ENCODE peak calls at places on chromosomes 13 and 19, in seven cellular contexts. G is K562, L is SK-N-SH, F is H1, R is HCT116, K is HepG2, S is GM12878. Y is an unnamed sample.

GRCh38 chr19:13839938-13840750 is 36.8 kb upstream of the NANOS3 start:
- DNase-seq in R (no peak), G (no peak), F (no peak), S (no peak), L (no peak), K (no peak), Y (peak; percentile 64)

GRCh38 chr13:89925107-89925506 is 1422.4 kb upstream of the MIR17HG start:
- DNase-seq in R (peak; percentile 10), G (peak; percentile 41), S (no peak), F (no peak), L (peak; percentile 37), K (peak; percentile 32), Y (peak; percentile 9)

GRCh38 chr13:113936566-113936965 is 37.3 kb downstream of the C13orf46 start:
- DNase-seq in L (no peak), R (no peak), G (no peak), K (no peak), S (no peak), F (no peak), Y (no peak)

GRCh38 chr13:46648166-46648607 is 95.2 kb downstream of the LRCH1 start:
- DNase-seq in S (no peak), L (no peak), R (peak; percentile 8), F (no peak), G (no peak), K (peak; percentile 53), Y (no peak)

GRCh38 chr19:14366529-14366928 is 14.7 kb upstream of the ADGRE5 start:
- DNase-seq in R (peak; percentile 92), S (peak; percentile 98), F (peak; percentile 93), K (peak; percentile 69), L (peak; percentile 51), G (peak; percentile 77), Y (peak; percentile 43)

GRCh38 chr19:7512400-7512851 is 3.5 kb upstream of the ZNF358 start:
- DNase-seq in L (no peak), F (no peak), K (no peak), R (no peak), S (no peak), G (peak; percentile 71), Y (peak; percentile 70)

GRCh38 chr19:29680447-29680846 is 15.2 kb downstream of the PLEKHF1 start:
- DNase-seq in K (no peak), G (no peak), S (no peak), R (no peak), F (no peak), L (no peak), Y (no peak)

GRCh38 chr13:79631260-79631659 is 150.3 kb downstream of the NDFIP2 start:
- DNase-seq in K (no peak), L (no peak), S (no peak), G (no peak), F (no peak), R (peak; percentile 56), Y (peak; percentile 90)

GRCh38 chr19:38143847-38144246 is 80.2 kb downstream of the DPF1 start:
- DNase-seq in F (no peak), R (no peak), L (no peak), K (no peak), S (no peak), G (no peak), Y (no peak)

GRCh38 chr19:5436101-5436947 is 18.9 kb upstream of the ZNRF4 start:
- DNase-seq in S (no peak), K (no peak), G (peak; percentile 99), F (peak; percentile 96), L (peak; percentile 99), R (no peak), Y (peak; percentile 41)

GRCh38 chr19:37997911-37998344 is 90.9 kb downstream of the SIPA1L3 start:
- DNase-seq in F (no peak), L (no peak), G (no peak), S (no peak), K (no peak), R (peak; percentile 91), Y (no peak)

GRCh38 chr13:24159362-24159761 is 1.2 kb upstream of the SPATA13 start:
- DNase-seq in S (no peak), R (no peak), G (no peak), F (no peak), L (no peak), K (no peak), Y (no peak)

GRCh38 chr13:49749852-49750251 is 42.6 kb downstream of the KPNA3 start:
- DNase-seq in S (no peak), F (no peak), R (no peak), L (no peak), K (no peak), G (no peak), Y (no peak)

GRCh38 chr13:20159646-20160345 is 1.1 kb downstream of the GJA3 start:
- DNase-seq in R (no peak), G (no peak), F (no peak), S (no peak), K (no peak), L (no peak), Y (no peak)

GRCh38 chr13:49869514-49869913 is 66.6 kb downstream of the SPRYD7 start:
- DNase-seq in K (peak; percentile 53), F (peak; percentile 55), S (no peak), L (peak; percentile 43), R (no peak), G (peak; percentile 23), Y (no peak)

GRCh38 chr13:112972867-112973576 is 4.0 kb downstream of the MCF2L start:
- DNase-seq in F (no peak), L (no peak), G (no peak), K (no peak), R (no peak), S (no peak), Y (no peak)

GRCh38 chr19:8004723-8005513 is 523 bp downstream of the ELAVL1 start:
- DNase-seq in G (no peak), K (no peak), L (peak; percentile 78), R (no peak), F (no peak), S (no peak), Y (no peak)

GRCh38 chr13:39501711-39502324 is 101.2 kb downstream of the LHFPL6 start:
- DNase-seq in R (no peak), K (no peak), F (no peak), L (no peak), G (no peak), S (no peak), Y (no peak)

GRCh38 chr13:30466358-30466714 is 600 bp upstream of the HMGB1 start:
- DNase-seq in L (no peak), S (no peak), G (no peak), R (no peak), K (no peak), F (no peak), Y (no peak)

DNA sequence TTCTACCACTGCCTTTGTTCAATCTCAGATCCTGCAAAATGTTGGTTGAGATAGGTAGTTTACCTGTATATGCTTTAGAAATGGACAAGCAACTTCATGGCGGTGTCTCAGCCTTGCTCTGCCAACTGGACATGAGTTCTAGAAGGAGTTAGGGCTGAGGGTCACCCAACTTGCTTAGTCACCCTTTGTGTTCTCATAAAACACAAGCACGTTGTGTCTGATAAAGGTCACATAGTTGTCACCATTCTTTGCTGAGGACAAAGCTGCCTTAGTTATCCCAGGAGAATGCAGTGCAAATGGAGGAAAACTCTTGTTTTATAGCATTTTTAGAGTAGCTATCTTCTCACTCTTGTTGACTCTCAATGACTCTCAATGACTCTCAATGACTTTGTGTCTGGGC is 218.4 kb upstream of the TMTC4 start:
- DNase-seq in F (no peak), K (no peak), S (no peak), L (no peak), G (no peak), R (no peak), Y (no peak)
- TF ChIP-seq JUND in F (no peak), K (no peak), S (no peak), L (no peak), G (no peak), R (no peak), Y (no peak)

DNA sequence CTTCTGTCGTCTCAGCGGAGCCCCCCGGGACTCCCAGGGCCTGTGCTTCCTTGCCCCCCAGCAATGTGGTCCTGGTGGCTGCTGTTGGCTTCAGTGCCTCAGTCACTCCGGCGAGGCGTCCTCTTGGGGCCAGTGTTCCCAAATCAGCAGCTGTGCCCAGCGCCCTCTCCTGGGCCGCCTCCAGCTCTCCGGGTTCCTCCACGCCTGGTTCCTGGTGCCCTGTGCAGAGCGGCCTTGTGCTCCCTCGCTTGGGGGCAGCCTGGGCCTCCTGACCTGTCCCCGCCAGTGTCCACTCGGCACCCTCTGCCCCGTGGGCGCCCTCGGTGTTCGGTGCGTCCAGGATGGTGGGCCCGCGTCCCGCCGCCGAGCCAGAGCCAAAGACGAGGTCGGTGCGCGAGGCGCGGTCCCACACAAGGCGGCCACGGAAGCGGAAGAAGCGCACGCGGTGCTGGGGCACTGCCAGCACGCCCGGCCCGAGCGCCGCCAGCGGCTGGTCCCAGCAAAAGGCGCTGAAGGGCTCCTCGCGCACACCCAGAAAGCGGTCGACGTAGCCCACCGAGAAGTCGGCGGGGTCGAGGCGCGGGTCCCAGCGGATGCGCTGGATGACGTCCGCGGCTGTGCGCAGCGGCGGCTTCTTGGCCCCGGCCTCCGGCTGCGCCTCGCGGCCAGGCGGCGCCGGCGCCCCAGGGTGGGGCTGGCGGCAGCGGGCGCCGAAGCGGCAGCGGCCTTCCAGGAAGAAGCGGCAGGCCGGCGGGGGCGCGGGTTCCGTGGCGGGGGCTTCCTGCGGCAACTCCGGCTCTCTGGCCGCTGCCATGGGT is 656 bp downstream of the LENG9 start:
- DNase-seq in L (peak; percentile 57), F (peak; percentile 83), S (no peak), R (no peak), K (peak; percentile 54), G (peak; percentile 34), Y (peak; percentile 67)
- TF ChIP-seq JUND in L (no peak), F (no peak), S (no peak), R (no peak), K (no peak), G (no peak), Y (no peak)

GRCh38 chr13:27403727-27404385 is 20.6 kb upstream of the GTF3A start:
- DNase-seq in L (no peak), R (no peak), S (no peak), G (no peak), F (no peak), K (peak; percentile 71), Y (no peak)

GRCh38 chr13:27404680-27405079 is 19.7 kb upstream of the GTF3A start:
- DNase-seq in L (no peak), G (no peak), K (no peak), R (no peak), S (no peak), F (no peak), Y (no peak)

GRCh38 chr13:27401210-27401609 is 23.2 kb upstream of the GTF3A start:
- DNase-seq in L (no peak), K (no peak), S (no peak), F (no peak), R (no peak), G (no peak), Y (no peak)

GRCh38 chr13:27405521-27406134 is 18.8 kb upstream of the GTF3A start:
- DNase-seq in G (no peak), F (no peak), R (no peak), K (no peak), S (no peak), L (no peak), Y (no peak)

DNA sequence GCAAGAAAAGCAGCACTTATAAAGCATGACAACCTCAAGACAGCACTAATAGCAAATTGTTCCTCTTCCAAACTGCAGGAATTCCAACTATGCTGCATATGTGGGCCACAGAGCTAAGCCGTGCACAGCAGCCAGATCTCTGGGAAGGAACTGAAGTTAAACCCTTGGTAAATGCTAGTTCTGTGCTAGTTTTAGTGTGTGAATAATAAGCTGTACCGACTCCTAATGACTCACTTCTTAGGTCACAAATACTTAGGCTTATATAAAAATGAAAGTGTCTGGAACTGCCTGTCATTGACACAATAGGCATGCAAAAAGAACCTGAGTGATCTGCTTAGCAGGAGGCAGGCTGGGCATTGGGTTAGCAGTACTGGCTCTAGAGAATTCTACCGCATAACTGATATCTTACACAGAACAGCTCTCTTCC is 21.2 kb upstream of the GTF3A start:
- DNase-seq in F (no peak), S (no peak), L (no peak), K (no peak), G (no peak), R (no peak), Y (no peak)
- TF ChIP-seq JUND in F (no peak), S (no peak), L (no peak), K (no peak), G (no peak), R (no peak), Y (no peak)

GRCh38 chr19:35346193-35347052 is 1.3 kb upstream of the FFAR1 start:
- DNase-seq in K (peak; percentile 16), F (peak; percentile 31), L (no peak), R (no peak), S (peak; percentile 74), G (no peak), Y (no peak)
- TF ChIP-seq JUND in K (no peak), F (no peak), L (no peak), R (no peak), S (peak; percentile 7), G (no peak), Y (no peak)